ENCODE peak calls at places on chromosome 15, in five cellular contexts. One of them, this sample, is unnamed. For H3K27me3, the result is how much of the 10 kb centered on the place peaks cover.

GRCh38 chr15:40430271-40430805 is 10.4 kb upstream of the BAHD1 start:
- DNase-seq in fibroblast of lung: peak
- DNase-seq in GM23248: peak
- DNase-seq in neuronal stem cell: no peak
- DNase-seq in H1: no peak
- DNase-seq in this sample: no peak

GRCh38 chr15:33048255-33048654 is 146.3 kb downstream of the FMN1 start:
- DNase-seq in fibroblast of lung: no peak
- DNase-seq in GM23248: no peak
- DNase-seq in neuronal stem cell: peak
- DNase-seq in H1: no peak
- DNase-seq in this sample: no peak

GRCh38 chr15:87365221-87365620 is 891.3 kb downstream of the NTRK3 start:
- DNase-seq in fibroblast of lung: peak
- DNase-seq in GM23248: peak
- DNase-seq in neuronal stem cell: no peak
- DNase-seq in H1: no peak
- DNase-seq in this sample: no peak

GRCh38 chr15:80182611-80183210 is 29.9 kb downstream of the FAH start:
- DNase-seq in fibroblast of lung: peak
- DNase-seq in GM23248: peak
- DNase-seq in neuronal stem cell: no peak
- DNase-seq in H1: no peak
- DNase-seq in this sample: no peak

GRCh38 chr15:63668601-63669000 is 71.4 kb downstream of the FBXL22 start:
- DNase-seq in fibroblast of lung: no peak
- DNase-seq in GM23248: no peak
- DNase-seq in neuronal stem cell: no peak
- DNase-seq in H1: no peak
- DNase-seq in this sample: no peak

GRCh38 chr15:60134609-60135008 is 130.5 kb downstream of the FOXB1 start:
- DNase-seq in fibroblast of lung: no peak
- DNase-seq in GM23248: peak
- DNase-seq in neuronal stem cell: no peak
- DNase-seq in H1: no peak
- DNase-seq in this sample: peak

GRCh38 chr15:70853855-70854668 is at the start of gene LARP6:
- DNase-seq in fibroblast of lung: peak
- DNase-seq in GM23248: peak
- DNase-seq in neuronal stem cell: peak
- DNase-seq in H1: no peak
- DNase-seq in this sample: no peak

GRCh38 chr15:74136584-74137543 is 6.5 kb downstream of the ISLR2 start:
- DNase-seq in fibroblast of lung: no peak
- DNase-seq in GM23248: peak
- DNase-seq in neuronal stem cell: no peak
- DNase-seq in H1: no peak
- DNase-seq in this sample: no peak

GRCh38 chr15:82643992-82644391 is 3.2 kb downstream of the CPEB1 start:
- DNase-seq in fibroblast of lung: no peak
- DNase-seq in GM23248: no peak
- DNase-seq in neuronal stem cell: no peak
- DNase-seq in H1: no peak
- DNase-seq in this sample: no peak

GRCh38 chr15:82647835-82648256 is 683 bp upstream of the CPEB1 start:
- DNase-seq in fibroblast of lung: no peak
- DNase-seq in GM23248: no peak
- DNase-seq in neuronal stem cell: no peak
- DNase-seq in H1: no peak
- DNase-seq in this sample: no peak

GRCh38 chr15:82647045-82647834 is at the start of gene CPEB1:
- DNase-seq in fibroblast of lung: peak
- DNase-seq in GM23248: peak
- DNase-seq in neuronal stem cell: no peak
- DNase-seq in H1: no peak
- DNase-seq in this sample: no peak

GRCh38 chr15:82648257-82649103 is 1.3 kb upstream of the CPEB1 start:
- DNase-seq in fibroblast of lung: peak
- DNase-seq in GM23248: peak
- DNase-seq in neuronal stem cell: no peak
- DNase-seq in H1: no peak
- DNase-seq in this sample: no peak

DNA sequence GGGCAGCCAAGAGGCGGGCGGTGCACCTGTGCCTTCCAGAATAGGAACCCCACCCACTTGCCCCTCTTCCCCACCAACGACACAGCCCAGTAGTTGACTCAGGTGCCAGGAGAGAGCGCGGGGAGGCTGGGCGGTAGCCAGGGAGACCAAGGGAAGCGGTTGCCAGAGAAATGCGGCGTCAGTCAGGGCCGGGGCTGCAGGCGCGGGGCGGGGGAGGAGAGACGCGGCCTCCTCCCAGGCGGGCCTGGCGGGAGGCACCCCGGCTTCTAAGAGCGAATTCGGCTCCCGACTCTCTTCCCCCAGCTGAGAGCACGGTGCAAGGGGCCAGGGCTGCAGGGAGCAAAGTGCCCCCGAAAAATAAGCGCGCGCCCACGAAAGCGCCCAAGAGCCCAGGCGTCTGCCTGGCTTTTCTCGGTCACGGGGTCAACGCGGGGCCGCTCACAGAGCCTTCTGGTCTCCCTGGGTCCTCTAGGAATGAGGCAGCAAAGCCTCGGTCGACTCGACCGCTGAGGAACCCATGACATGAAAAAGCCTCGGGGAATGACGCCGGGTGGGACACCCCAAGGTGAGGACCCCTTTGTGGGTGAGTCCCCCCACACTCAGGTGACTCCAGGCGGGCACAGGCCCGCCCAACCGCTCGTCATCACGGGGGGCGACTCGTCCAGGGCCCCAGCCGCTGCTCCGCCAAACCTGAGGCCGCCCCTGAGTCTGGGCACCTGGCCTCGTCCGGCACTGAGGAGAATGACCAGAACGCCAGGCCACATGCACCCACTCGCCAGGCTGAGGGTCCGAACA is 716 bp downstream of the CPEB1 start:
- DNase-seq in fibroblast of lung: no peak
- DNase-seq in GM23248: peak
- DNase-seq in neuronal stem cell: no peak
- DNase-seq in H1: no peak
- DNase-seq in this sample: no peak
- H3K27me3 ChIP-seq in fibroblast of lung: under half
- H3K27me3 ChIP-seq in GM23248: under half
- H3K27me3 ChIP-seq in neuronal stem cell: half or more
- H3K27me3 ChIP-seq in H1: half or more
- H3K27me3 ChIP-seq in this sample: under half

DNA sequence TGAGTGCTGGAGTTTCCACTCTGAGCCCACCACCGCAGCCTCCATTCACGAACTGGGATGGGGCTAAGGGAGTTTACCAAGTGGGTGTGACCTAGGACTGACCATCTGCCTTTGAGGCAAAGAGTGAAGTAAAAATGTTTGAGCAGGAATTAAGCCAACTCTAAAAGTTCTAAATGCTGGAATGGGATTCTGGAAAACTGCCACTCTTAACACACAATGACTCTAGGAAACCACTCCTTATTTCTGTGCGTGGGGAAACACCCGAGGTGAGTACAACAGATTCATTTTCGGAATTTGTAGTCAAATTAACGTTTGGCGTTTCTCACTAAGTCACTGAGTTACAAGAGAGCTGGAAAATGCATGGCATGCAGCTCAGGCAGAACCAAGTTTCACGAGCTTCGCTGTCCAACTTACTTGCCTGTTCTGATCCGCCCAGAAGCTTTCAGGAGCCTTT is 31.6 kb downstream of the ISL2 start:
- DNase-seq in fibroblast of lung: no peak
- DNase-seq in GM23248: no peak
- DNase-seq in neuronal stem cell: no peak
- DNase-seq in H1: no peak
- DNase-seq in this sample: no peak
- H3K9ac ChIP-seq in fibroblast of lung: no peak
- H3K9ac ChIP-seq in GM23248: no peak
- H3K9ac ChIP-seq in neuronal stem cell: no peak
- H3K9ac ChIP-seq in H1: no peak
- H3K9ac ChIP-seq in this sample: no peak

GRCh38 chr15:65374831-65375401 is 2.9 kb downstream of the IGDCC3 start:
- DNase-seq in fibroblast of lung: no peak
- DNase-seq in GM23248: no peak
- DNase-seq in neuronal stem cell: no peak
- DNase-seq in H1: no peak
- DNase-seq in this sample: no peak

GRCh38 chr15:65372787-65373067 is 5.1 kb downstream of the IGDCC3 start:
- DNase-seq in fibroblast of lung: no peak
- DNase-seq in GM23248: no peak
- DNase-seq in neuronal stem cell: no peak
- DNase-seq in H1: no peak
- DNase-seq in this sample: peak

GRCh38 chr15:65375871-65376552 is 1.8 kb downstream of the IGDCC3 start:
- DNase-seq in fibroblast of lung: no peak
- DNase-seq in GM23248: no peak
- DNase-seq in neuronal stem cell: no peak
- DNase-seq in H1: no peak
- DNase-seq in this sample: no peak

GRCh38 chr15:65373163-65373651 is 4.6 kb downstream of the IGDCC3 start:
- DNase-seq in fibroblast of lung: no peak
- DNase-seq in GM23248: no peak
- DNase-seq in neuronal stem cell: no peak
- DNase-seq in H1: no peak
- DNase-seq in this sample: no peak

GRCh38 chr15:65374334-65374733 is 3.5 kb downstream of the IGDCC3 start:
- DNase-seq in fibroblast of lung: no peak
- DNase-seq in GM23248: no peak
- DNase-seq in neuronal stem cell: no peak
- DNase-seq in H1: no peak
- DNase-seq in this sample: no peak
- H3K27me3 ChIP-seq in fibroblast of lung: under half
- H3K27me3 ChIP-seq in GM23248: half or more
- H3K27me3 ChIP-seq in neuronal stem cell: under half
- H3K27me3 ChIP-seq in H1: under half
- H3K27me3 ChIP-seq in this sample: under half

DNA sequence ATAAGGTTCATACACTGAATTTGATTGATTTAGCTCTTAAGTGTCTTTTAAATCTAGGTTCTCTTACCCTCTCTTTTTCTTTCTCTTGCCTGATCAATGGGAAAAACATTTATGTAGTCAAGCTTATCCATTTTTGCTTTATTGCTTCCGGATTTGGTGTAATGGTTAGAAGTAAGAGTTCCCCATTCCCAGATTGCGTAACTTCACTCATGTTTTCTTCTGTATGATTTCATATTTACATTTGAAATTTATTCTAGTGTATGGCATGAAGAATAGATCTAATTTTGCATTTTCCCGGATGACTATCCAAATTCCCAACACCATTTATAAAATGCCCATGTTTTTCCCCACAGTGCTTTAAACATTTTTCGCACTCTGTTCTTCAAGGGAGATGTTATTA is 27.9 kb upstream of the SV2B start:
- DNase-seq in fibroblast of lung: no peak
- DNase-seq in GM23248: no peak
- DNase-seq in neuronal stem cell: no peak
- DNase-seq in H1: no peak
- DNase-seq in this sample: no peak
- H3K9ac ChIP-seq in fibroblast of lung: no peak
- H3K9ac ChIP-seq in GM23248: no peak
- H3K9ac ChIP-seq in neuronal stem cell: no peak
- H3K9ac ChIP-seq in H1: no peak
- H3K9ac ChIP-seq in this sample: no peak

GRCh38 chr15:44832068-44832467 is 95.7 kb downstream of the TRIM69 start:
- DNase-seq in fibroblast of lung: no peak
- DNase-seq in GM23248: no peak
- DNase-seq in neuronal stem cell: no peak
- DNase-seq in H1: no peak
- DNase-seq in this sample: no peak

DNA sequence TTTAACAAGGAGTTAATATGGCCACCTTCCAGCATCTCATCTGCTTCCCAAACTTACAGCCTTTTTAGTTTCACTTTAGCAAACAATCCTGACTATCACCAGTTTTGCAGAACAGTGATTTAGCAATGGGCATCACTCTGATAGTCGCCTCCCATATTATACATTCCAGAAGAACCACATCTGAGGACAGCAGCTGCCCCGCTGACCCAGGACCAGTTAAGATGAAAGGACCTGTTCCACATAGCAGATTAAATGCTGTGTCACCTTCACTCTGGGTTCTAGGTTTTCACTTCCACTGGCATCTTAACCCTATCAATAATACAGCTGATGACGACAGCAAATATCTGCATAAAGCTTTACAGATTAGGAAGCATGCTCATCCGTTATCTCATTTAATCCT is 99.8 kb downstream of the TRIM69 start:
- DNase-seq in fibroblast of lung: no peak
- DNase-seq in GM23248: peak
- DNase-seq in neuronal stem cell: no peak
- DNase-seq in H1: no peak
- DNase-seq in this sample: no peak
- H3K27me3 ChIP-seq in fibroblast of lung: under half
- H3K27me3 ChIP-seq in GM23248: under half
- H3K27me3 ChIP-seq in neuronal stem cell: under half
- H3K27me3 ChIP-seq in H1: under half
- H3K27me3 ChIP-seq in this sample: under half

DNA sequence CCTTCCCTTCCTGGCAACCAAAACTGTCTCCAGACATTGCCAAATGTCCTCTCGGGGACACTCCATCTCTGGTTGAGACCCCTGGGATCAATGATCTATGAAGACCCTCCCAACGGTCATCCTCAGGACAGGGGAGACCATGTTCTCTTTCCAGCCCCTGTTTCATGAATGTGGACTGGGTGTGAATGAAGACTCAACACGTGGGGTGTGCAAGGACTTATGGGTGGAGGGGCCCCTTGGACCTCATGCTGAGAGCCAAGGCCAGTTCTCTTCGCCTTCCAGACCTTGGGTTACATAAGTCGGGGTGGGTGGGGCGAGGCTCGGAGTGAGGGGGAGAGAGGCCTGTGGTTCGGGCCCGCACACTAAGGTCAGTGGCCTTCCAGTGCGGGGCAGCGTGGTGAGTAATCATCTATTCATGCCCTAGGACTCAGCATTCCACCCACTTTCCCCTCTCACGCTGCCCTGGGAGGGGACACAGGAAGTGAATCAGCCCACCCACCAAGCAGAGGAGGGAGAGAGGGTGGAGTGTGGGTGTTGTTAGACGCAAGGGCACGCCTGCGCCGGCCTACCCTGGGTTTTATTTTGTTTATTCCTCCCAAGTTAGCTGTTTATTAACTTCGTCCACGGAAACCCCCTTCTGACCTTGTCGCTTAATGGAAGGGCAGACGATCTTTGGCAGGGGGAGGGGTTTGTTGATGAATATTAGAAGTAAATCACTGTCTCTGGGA is 6.7 kb downstream of the PAQR5 start:
- DNase-seq in fibroblast of lung: peak
- DNase-seq in GM23248: peak
- DNase-seq in neuronal stem cell: no peak
- DNase-seq in H1: peak
- DNase-seq in this sample: no peak
- H3K9ac ChIP-seq in fibroblast of lung: no peak
- H3K9ac ChIP-seq in GM23248: peak
- H3K9ac ChIP-seq in neuronal stem cell: no peak
- H3K9ac ChIP-seq in H1: no peak
- H3K9ac ChIP-seq in this sample: no peak

GRCh38 chr15:48279608-48280007 is 51.6 kb upstream of the DUT start:
- DNase-seq in fibroblast of lung: no peak
- DNase-seq in GM23248: no peak
- DNase-seq in neuronal stem cell: no peak
- DNase-seq in H1: no peak
- DNase-seq in this sample: no peak
- H3K27me3 ChIP-seq in fibroblast of lung: under half
- H3K27me3 ChIP-seq in GM23248: under half
- H3K27me3 ChIP-seq in neuronal stem cell: under half
- H3K27me3 ChIP-seq in H1: under half
- H3K27me3 ChIP-seq in this sample: under half

This sample was measured in Karpas-422.